ENCODE peak calls at places on chromosome 3, in six cellular contexts. Y is Jurkat, Clone E6-1; E is dorsolateral prefrontal cortex; P is NCI-H1417; C is RWPE2; O is activated T-cell treated with anti-CD3 and anti-CD28 coated beads for 1 hour. D is an unnamed sample.

GRCh38 chr3:145767909-145768308 is 393.1 kb downstream of the PLOD2 start:
- DNase-seq in P (no peak), Y (no peak), O (no peak), E (no peak), C (no peak), D (no peak)

GRCh38 chr3:140391041-140391440 is 286.8 kb upstream of the TRIM42 start:
- DNase-seq in O (no peak), E (no peak), C (no peak), P (peak), Y (no peak), D (no peak)

GRCh38 chr3:13348671-13349396 is 71.3 kb downstream of the NUP210 start:
- DNase-seq in E (no peak), O (no peak), C (no peak), Y (peak), P (no peak), D (no peak)

GRCh38 chr3:100288288-100288894 is 27.6 kb downstream of the TBC1D23 start:
- DNase-seq in E (no peak), C (no peak), Y (no peak), O (no peak), P (no peak), D (no peak)

GRCh38 chr3:186411089-186411488 is 49.1 kb upstream of the DGKG start:
- DNase-seq in E (no peak), P (no peak), O (no peak), Y (no peak), C (no peak), D (no peak)

GRCh38 chr3:188321258-188321657 is 167.3 kb downstream of the LPP start:
- DNase-seq in P (no peak), O (no peak), E (no peak), Y (no peak), C (no peak), D (no peak)

GRCh38 chr3:76245073-76245472 is 459.7 kb upstream of the ZNF717 start:
- DNase-seq in P (no peak), Y (no peak), E (no peak), O (no peak), C (no peak), D (no peak)

GRCh38 chr3:48950051-48950450 is 31.4 kb downstream of the ARIH2 start:
- DNase-seq in Y (no peak), P (no peak), E (no peak), C (no peak), O (no peak), D (no peak)

GRCh38 chr3:15319575-15319974 is 12.8 kb downstream of the SH3BP5 start:
- DNase-seq in Y (no peak), C (no peak), E (no peak), O (no peak), P (no peak), D (no peak)

GRCh38 chr3:32325957-32326356 is 65.7 kb upstream of the CMTM7 start:
- DNase-seq in P (no peak), C (no peak), Y (no peak), E (no peak), O (no peak), D (no peak)

GRCh38 chr3:33908209-33908851 is 109.9 kb downstream of the PDCD6IP start:
- DNase-seq in C (no peak), E (no peak), Y (no peak), O (no peak), P (no peak), D (no peak)

GRCh38 chr3:17535173-17535730 is 207.2 kb downstream of the TBC1D5 start:
- DNase-seq in C (no peak), Y (no peak), O (no peak), P (no peak), E (no peak), D (no peak)

GRCh38 chr3:35919160-35919559 is 279.8 kb downstream of the ARPP21 start:
- DNase-seq in C (no peak), E (no peak), P (no peak), Y (no peak), O (no peak), D (no peak)

GRCh38 chr3:101038880-101039279 is 45.7 kb upstream of the ABI3BP start:
- DNase-seq in Y (no peak), P (no peak), E (no peak), O (no peak), C (no peak), D (no peak)

GRCh38 chr3:150740733-150741496 is 22.1 kb downstream of the SIAH2 start:
- DNase-seq in P (no peak), E (no peak), O (no peak), Y (no peak), C (no peak), D (no peak)

GRCh38 chr3:126128504-126129407 is 44.8 kb upstream of the SLC41A3 start:
- DNase-seq in C (no peak), E (peak), O (no peak), P (no peak), Y (no peak), D (peak)

GRCh38 chr3:10772230-10773161 is 43.5 kb upstream of the SLC6A11 start:
- DNase-seq in P (no peak), Y (no peak), O (no peak), E (no peak), C (peak), D (no peak)

GRCh38 chr3:73175698-73176097 is 114.2 kb downstream of the EBLN2 start:
- DNase-seq in E (no peak), Y (no peak), O (no peak), C (no peak), P (no peak), D (no peak)

GRCh38 chr3:64798316-64798715 is 110.5 kb upstream of the ADAMTS9 start:
- DNase-seq in O (no peak), C (no peak), E (no peak), P (no peak), Y (no peak), D (no peak)

GRCh38 chr3:72976182-72976825 is 20.3 kb upstream of the PPP4R2 start:
- DNase-seq in O (no peak), C (no peak), P (no peak), Y (no peak), E (no peak), D (no peak)

GRCh38 chr3:127820221-127820870 is 2.0 kb downstream of the MGLL start:
- DNase-seq in O (no peak), C (no peak), P (peak), Y (no peak), E (no peak), D (no peak)

GRCh38 chr3:128554100-128554464 is 61.1 kb upstream of the GATA2 start:
- DNase-seq in O (no peak), Y (no peak), C (no peak), E (no peak), P (no peak), D (no peak)

GRCh38 chr3:38317186-38317759 is 29.3 kb upstream of the XYLB start:
- DNase-seq in Y (no peak), C (no peak), O (no peak), E (no peak), P (no peak), D (no peak)

GRCh38 chr3:133490468-133491351 is 82.8 kb upstream of the CDV3 start:
- DNase-seq in E (no peak), P (no peak), O (peak), Y (peak), C (no peak), D (no peak)

GRCh38 chr3:22861426-22861825 is 341.7 kb upstream of the UBE2E2 start:
- DNase-seq in P (no peak), E (no peak), C (no peak), Y (no peak), O (no peak), D (no peak)

GRCh38 chr3:75192065-75192658 is 472.0 kb upstream of the FRG2C start:
- DNase-seq in Y (peak), C (no peak), O (peak), E (no peak), P (no peak), D (no peak)